ENCODE peak calls at places on chromosomes 11 and 22, in nine cellular contexts. One of them, this sample, is unnamed.

GRCh38 chr22:49657275-49657973 is 170.2 kb downstream of the BRD1 start:
- DNase-seq in effector memory CD4-positive, alpha-beta T cell: peak
- DNase-seq in astrocyte: no peak
- DNase-seq in GM23338: no peak
- DNase-seq in esophagus squamous epithelium: peak
- DNase-seq in fibroblast of villous mesenchyme: no peak
- DNase-seq in thoracic aorta: no peak
- DNase-seq in heart left ventricle: peak
- DNase-seq in adrenal gland: peak
- DNase-seq in this sample: peak

GRCh38 chr11:131666617-131667016 is 296.2 kb downstream of the NTM start:
- DNase-seq in esophagus squamous epithelium: no peak
- DNase-seq in thoracic aorta: no peak
- DNase-seq in fibroblast of villous mesenchyme: no peak
- DNase-seq in astrocyte: peak
- DNase-seq in heart left ventricle: no peak
- DNase-seq in adrenal gland: no peak
- DNase-seq in effector memory CD4-positive, alpha-beta T cell: no peak
- DNase-seq in GM23338: no peak
- DNase-seq in this sample: no peak

GRCh38 chr11:69489031-69489745 is 7.7 kb downstream of the LINC01488 start:
- DNase-seq in GM23338: no peak
- DNase-seq in effector memory CD4-positive, alpha-beta T cell: no peak
- DNase-seq in thoracic aorta: no peak
- DNase-seq in adrenal gland: no peak
- DNase-seq in astrocyte: no peak
- DNase-seq in fibroblast of villous mesenchyme: no peak
- DNase-seq in esophagus squamous epithelium: no peak
- DNase-seq in heart left ventricle: peak
- DNase-seq in this sample: peak

GRCh38 chr22:34847072-34847471 is 218.9 kb upstream of the ISX start:
- DNase-seq in astrocyte: peak
- DNase-seq in esophagus squamous epithelium: no peak
- DNase-seq in adrenal gland: no peak
- DNase-seq in GM23338: no peak
- DNase-seq in heart left ventricle: no peak
- DNase-seq in effector memory CD4-positive, alpha-beta T cell: no peak
- DNase-seq in thoracic aorta: no peak
- DNase-seq in fibroblast of villous mesenchyme: no peak
- DNase-seq in this sample: no peak

GRCh38 chr11:75334976-75335375 is 16.5 kb downstream of the ARRB1 start:
- DNase-seq in astrocyte: no peak
- DNase-seq in fibroblast of villous mesenchyme: peak
- DNase-seq in GM23338: peak
- DNase-seq in effector memory CD4-positive, alpha-beta T cell: no peak
- DNase-seq in esophagus squamous epithelium: no peak
- DNase-seq in heart left ventricle: no peak
- DNase-seq in adrenal gland: no peak
- DNase-seq in thoracic aorta: no peak
- DNase-seq in this sample: no peak

GRCh38 chr11:119473901-119474681 is 51.1 kb upstream of the THY1 start:
- DNase-seq in thoracic aorta: no peak
- DNase-seq in esophagus squamous epithelium: no peak
- DNase-seq in heart left ventricle: no peak
- DNase-seq in fibroblast of villous mesenchyme: no peak
- DNase-seq in GM23338: no peak
- DNase-seq in adrenal gland: no peak
- DNase-seq in astrocyte: no peak
- DNase-seq in effector memory CD4-positive, alpha-beta T cell: no peak
- DNase-seq in this sample: no peak

GRCh38 chr22:50641696-50642607 is 14.0 kb upstream of the ARSA start:
- DNase-seq in effector memory CD4-positive, alpha-beta T cell: no peak
- DNase-seq in esophagus squamous epithelium: no peak
- DNase-seq in heart left ventricle: no peak
- DNase-seq in fibroblast of villous mesenchyme: peak
- DNase-seq in astrocyte: no peak
- DNase-seq in thoracic aorta: no peak
- DNase-seq in adrenal gland: no peak
- DNase-seq in GM23338: peak
- DNase-seq in this sample: peak

GRCh38 chr22:20267441-20268288 is 453 bp downstream of the RTN4R start:
- DNase-seq in effector memory CD4-positive, alpha-beta T cell: no peak
- DNase-seq in GM23338: peak
- DNase-seq in heart left ventricle: no peak
- DNase-seq in thoracic aorta: no peak
- DNase-seq in adrenal gland: peak
- DNase-seq in esophagus squamous epithelium: no peak
- DNase-seq in fibroblast of villous mesenchyme: no peak
- DNase-seq in astrocyte: no peak
- DNase-seq in this sample: no peak

GRCh38 chr11:18046116-18046777 is at the start of gene TPH1:
- DNase-seq in adrenal gland: peak
- DNase-seq in effector memory CD4-positive, alpha-beta T cell: no peak
- DNase-seq in thoracic aorta: peak
- DNase-seq in astrocyte: peak
- DNase-seq in fibroblast of villous mesenchyme: peak
- DNase-seq in esophagus squamous epithelium: no peak
- DNase-seq in heart left ventricle: peak
- DNase-seq in GM23338: peak
- DNase-seq in this sample: peak

GRCh38 chr11:69523453-69523852 is 42.0 kb downstream of the LINC01488 start:
- DNase-seq in effector memory CD4-positive, alpha-beta T cell: no peak
- DNase-seq in esophagus squamous epithelium: no peak
- DNase-seq in adrenal gland: no peak
- DNase-seq in thoracic aorta: no peak
- DNase-seq in heart left ventricle: no peak
- DNase-seq in fibroblast of villous mesenchyme: no peak
- DNase-seq in GM23338: no peak
- DNase-seq in astrocyte: no peak
- DNase-seq in this sample: no peak

GRCh38 chr11:7688238-7688826 is 15.0 kb upstream of the CYB5R2 start:
- DNase-seq in thoracic aorta: no peak
- DNase-seq in astrocyte: no peak
- DNase-seq in effector memory CD4-positive, alpha-beta T cell: no peak
- DNase-seq in adrenal gland: no peak
- DNase-seq in esophagus squamous epithelium: no peak
- DNase-seq in GM23338: peak
- DNase-seq in heart left ventricle: no peak
- DNase-seq in fibroblast of villous mesenchyme: peak
- DNase-seq in this sample: no peak

GRCh38 chr22:43428005-43428485 is 16.2 kb downstream of the MPPED1 start:
- DNase-seq in astrocyte: no peak
- DNase-seq in heart left ventricle: no peak
- DNase-seq in esophagus squamous epithelium: no peak
- DNase-seq in fibroblast of villous mesenchyme: no peak
- DNase-seq in effector memory CD4-positive, alpha-beta T cell: no peak
- DNase-seq in thoracic aorta: no peak
- DNase-seq in adrenal gland: no peak
- DNase-seq in GM23338: no peak
- DNase-seq in this sample: no peak

GRCh38 chr11:116930586-116930985 is 93.2 kb upstream of the APOA1 start:
- DNase-seq in astrocyte: no peak
- DNase-seq in adrenal gland: no peak
- DNase-seq in fibroblast of villous mesenchyme: no peak
- DNase-seq in thoracic aorta: no peak
- DNase-seq in effector memory CD4-positive, alpha-beta T cell: no peak
- DNase-seq in GM23338: no peak
- DNase-seq in esophagus squamous epithelium: no peak
- DNase-seq in heart left ventricle: no peak
- DNase-seq in this sample: no peak
- H3K4me3 ChIP-seq in astrocyte: no peak
- H3K4me3 ChIP-seq in adrenal gland: no peak
- H3K4me3 ChIP-seq in fibroblast of villous mesenchyme: peak
- H3K4me3 ChIP-seq in thoracic aorta: peak
- H3K4me3 ChIP-seq in effector memory CD4-positive, alpha-beta T cell: peak
- H3K4me3 ChIP-seq in GM23338: no peak
- H3K4me3 ChIP-seq in esophagus squamous epithelium: peak
- H3K4me3 ChIP-seq in heart left ventricle: peak
- H3K4me3 ChIP-seq in this sample: peak

DNA sequence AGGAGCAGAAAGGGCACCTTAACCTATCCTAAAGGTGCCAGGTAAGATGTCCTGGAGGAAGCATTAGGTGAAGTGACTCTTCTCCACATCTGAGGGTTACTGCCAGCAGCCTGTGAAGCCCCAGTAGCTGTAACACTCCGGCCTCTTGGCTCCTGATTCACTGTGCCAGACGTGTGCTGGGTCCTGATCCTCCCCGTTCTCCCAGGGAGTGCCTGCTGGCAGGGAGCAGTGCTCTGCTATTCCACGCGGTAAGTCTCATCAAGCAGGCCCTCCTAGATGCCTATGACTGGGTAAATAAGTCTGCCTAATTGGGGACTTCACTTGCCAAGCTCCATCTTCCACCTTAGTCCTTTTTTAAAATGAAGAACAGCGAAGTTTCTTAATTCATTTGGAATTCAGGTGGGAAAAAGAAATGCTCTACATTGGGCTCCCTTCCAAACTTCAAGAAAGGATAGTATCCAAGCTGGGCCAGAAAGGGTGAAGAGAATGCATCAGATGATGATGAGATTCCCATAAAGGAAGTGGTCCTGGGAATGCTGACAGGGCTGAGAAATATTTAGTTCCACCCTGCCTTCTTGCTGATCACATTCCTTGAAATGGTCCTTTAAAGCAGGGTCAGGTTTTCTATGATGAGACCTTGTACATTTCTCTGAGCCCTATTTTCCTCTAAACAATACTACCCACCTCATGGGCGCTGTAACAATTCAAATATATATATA is 188.0 kb downstream of the MAML2 start:
- DNase-seq in astrocyte: peak
- DNase-seq in GM23338: no peak
- DNase-seq in effector memory CD4-positive, alpha-beta T cell: no peak
- DNase-seq in fibroblast of villous mesenchyme: peak
- DNase-seq in esophagus squamous epithelium: no peak
- DNase-seq in heart left ventricle: no peak
- DNase-seq in thoracic aorta: no peak
- DNase-seq in adrenal gland: no peak
- DNase-seq in this sample: no peak
- H3K4me3 ChIP-seq in astrocyte: peak
- H3K4me3 ChIP-seq in GM23338: no peak
- H3K4me3 ChIP-seq in effector memory CD4-positive, alpha-beta T cell: no peak
- H3K4me3 ChIP-seq in fibroblast of villous mesenchyme: no peak
- H3K4me3 ChIP-seq in esophagus squamous epithelium: no peak
- H3K4me3 ChIP-seq in heart left ventricle: no peak
- H3K4me3 ChIP-seq in thoracic aorta: no peak
- H3K4me3 ChIP-seq in adrenal gland: no peak
- H3K4me3 ChIP-seq in this sample: no peak

DNA sequence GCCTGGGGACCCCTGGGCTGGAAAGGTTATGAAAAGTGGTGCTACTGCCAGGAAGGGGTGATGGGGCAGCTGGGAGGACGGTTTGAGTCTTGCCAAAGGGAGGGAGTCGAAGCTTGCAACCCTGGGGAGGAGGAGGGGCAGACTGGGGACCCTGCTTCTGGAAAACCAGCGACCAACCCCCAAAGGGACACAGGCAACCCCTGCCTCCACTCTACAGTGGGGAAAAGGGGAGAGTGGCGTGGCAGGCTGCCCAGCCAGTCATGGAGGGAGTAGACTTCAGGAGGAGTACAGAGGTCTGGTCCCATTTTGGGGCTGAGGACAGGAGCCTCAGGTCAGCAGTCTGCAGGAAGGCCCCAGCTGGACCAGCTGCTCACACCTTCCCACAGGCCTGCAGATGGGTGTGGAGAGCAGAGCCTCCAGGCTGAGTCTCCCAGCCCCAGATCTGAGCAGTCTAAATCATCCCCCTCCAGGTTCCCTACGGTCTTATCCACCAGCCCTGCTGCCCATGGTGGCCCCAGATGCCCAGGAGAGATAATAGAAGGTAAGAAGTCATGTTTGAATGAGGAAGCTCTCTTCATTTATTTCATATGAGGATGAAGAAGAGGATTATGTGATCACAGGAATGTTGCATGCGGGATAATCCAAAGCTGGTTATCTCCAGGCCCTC is 3.3 kb downstream of the DDT start:
- DNase-seq in effector memory CD4-positive, alpha-beta T cell: no peak
- DNase-seq in GM23338: no peak
- DNase-seq in astrocyte: no peak
- DNase-seq in thoracic aorta: no peak
- DNase-seq in esophagus squamous epithelium: no peak
- DNase-seq in heart left ventricle: no peak
- DNase-seq in fibroblast of villous mesenchyme: no peak
- DNase-seq in adrenal gland: no peak
- DNase-seq in this sample: no peak
- H3K4me3 ChIP-seq in effector memory CD4-positive, alpha-beta T cell: no peak
- H3K4me3 ChIP-seq in GM23338: no peak
- H3K4me3 ChIP-seq in astrocyte: no peak
- H3K4me3 ChIP-seq in thoracic aorta: no peak
- H3K4me3 ChIP-seq in esophagus squamous epithelium: no peak
- H3K4me3 ChIP-seq in heart left ventricle: no peak
- H3K4me3 ChIP-seq in fibroblast of villous mesenchyme: no peak
- H3K4me3 ChIP-seq in adrenal gland: no peak
- H3K4me3 ChIP-seq in this sample: no peak

GRCh38 chr22:36775966-36776669 is at the start of gene IFT27:
- DNase-seq in effector memory CD4-positive, alpha-beta T cell: peak
- DNase-seq in astrocyte: peak
- DNase-seq in fibroblast of villous mesenchyme: peak
- DNase-seq in esophagus squamous epithelium: peak
- DNase-seq in GM23338: peak
- DNase-seq in thoracic aorta: peak
- DNase-seq in adrenal gland: peak
- DNase-seq in heart left ventricle: peak
- DNase-seq in this sample: peak

GRCh38 chr22:36776722-36777121 is 803 bp upstream of the IFT27 start:
- DNase-seq in astrocyte: no peak
- DNase-seq in GM23338: no peak
- DNase-seq in esophagus squamous epithelium: no peak
- DNase-seq in fibroblast of villous mesenchyme: no peak
- DNase-seq in thoracic aorta: no peak
- DNase-seq in heart left ventricle: no peak
- DNase-seq in adrenal gland: no peak
- DNase-seq in effector memory CD4-positive, alpha-beta T cell: no peak
- DNase-seq in this sample: no peak

GRCh38 chr22:36775589-36775965 is 342 bp downstream of the IFT27 start:
- DNase-seq in effector memory CD4-positive, alpha-beta T cell: no peak
- DNase-seq in thoracic aorta: no peak
- DNase-seq in heart left ventricle: no peak
- DNase-seq in GM23338: peak
- DNase-seq in fibroblast of villous mesenchyme: no peak
- DNase-seq in adrenal gland: peak
- DNase-seq in esophagus squamous epithelium: no peak
- DNase-seq in astrocyte: no peak
- DNase-seq in this sample: peak

GRCh38 chr22:36781656-36782627 is 6.0 kb upstream of the IFT27 start:
- DNase-seq in astrocyte: peak
- DNase-seq in fibroblast of villous mesenchyme: peak
- DNase-seq in adrenal gland: peak
- DNase-seq in effector memory CD4-positive, alpha-beta T cell: peak
- DNase-seq in esophagus squamous epithelium: peak
- DNase-seq in GM23338: peak
- DNase-seq in heart left ventricle: peak
- DNase-seq in thoracic aorta: peak
- DNase-seq in this sample: peak

DNA sequence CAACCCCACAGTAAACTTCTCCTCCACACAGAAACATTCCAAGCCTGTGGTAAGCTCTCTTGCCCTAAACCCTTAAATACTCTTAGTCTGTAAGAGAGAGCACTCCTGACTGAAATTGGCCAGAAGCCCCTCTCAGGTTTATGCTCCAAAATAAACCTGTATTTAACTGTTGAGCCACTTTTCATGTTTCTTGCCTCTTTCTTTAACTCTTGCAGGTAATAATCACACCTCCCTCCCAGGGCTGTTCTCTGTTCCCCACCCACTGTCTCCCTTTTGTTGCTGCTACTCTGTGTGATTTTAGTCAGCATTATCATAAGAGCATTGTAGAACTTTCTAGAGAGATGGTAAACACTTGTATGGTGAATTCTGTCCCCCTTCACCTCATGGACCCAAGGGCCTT is 2.1 kb upstream of the IFT27 start:
- DNase-seq in heart left ventricle: no peak
- DNase-seq in adrenal gland: no peak
- DNase-seq in astrocyte: no peak
- DNase-seq in esophagus squamous epithelium: no peak
- DNase-seq in effector memory CD4-positive, alpha-beta T cell: no peak
- DNase-seq in thoracic aorta: no peak
- DNase-seq in fibroblast of villous mesenchyme: no peak
- DNase-seq in GM23338: no peak
- DNase-seq in this sample: no peak
- H3K4me3 ChIP-seq in heart left ventricle: no peak
- H3K4me3 ChIP-seq in adrenal gland: no peak
- H3K4me3 ChIP-seq in astrocyte: no peak
- H3K4me3 ChIP-seq in esophagus squamous epithelium: no peak
- H3K4me3 ChIP-seq in effector memory CD4-positive, alpha-beta T cell: no peak
- H3K4me3 ChIP-seq in thoracic aorta: no peak
- H3K4me3 ChIP-seq in fibroblast of villous mesenchyme: no peak
- H3K4me3 ChIP-seq in GM23338: no peak
- H3K4me3 ChIP-seq in this sample: no peak